ENCODE peak calls at places on chromosomes 1 and 21, in five cellular contexts. P, G, U, Z and R are unnamed samples.

GRCh38 chr1:247401310-247402098 is 14.5 kb upstream of the NLRP3 start:
- DNase-seq in P (no peak), G (no peak), U (no peak), Z (no peak), R (no peak)

GRCh38 chr1:50846224-50846839 is 113.7 kb downstream of the FAF1 start:
- DNase-seq in P (no peak), G (no peak), U (no peak), Z (no peak), R (no peak)

GRCh38 chr1:2350911-2351655 is 40.3 kb downstream of the MORN1 start:
- DNase-seq in P (no peak), G (no peak), U (no peak), Z (no peak), R (no peak)

GRCh38 chr1:79259390-79260336 is 253.1 kb upstream of the ADGRL4 start:
- DNase-seq in P (peak), G (no peak), U (no peak), Z (peak), R (peak)

GRCh38 chr1:176515310-176515709 is 52.3 kb downstream of the PAPPA2 start:
- DNase-seq in P (peak), G (no peak), U (no peak), Z (no peak), R (peak)

GRCh38 chr21:25080706-25081495 is 526.4 kb downstream of the MRPL39 start:
- DNase-seq in P (peak), G (no peak), U (no peak), Z (no peak), R (no peak)

GRCh38 chr1:227541796-227542152 is 21.6 kb upstream of the ZNF678 start:
- DNase-seq in P (no peak), G (no peak), U (no peak), Z (peak), R (no peak)

GRCh38 chr1:229101475-229101874 is 169.4 kb upstream of the RAB4A start:
- DNase-seq in P (no peak), G (no peak), U (no peak), Z (no peak), R (no peak)

GRCh38 chr1:147723691-147724323 is 36.6 kb downstream of the GJA5 start:
- DNase-seq in P (no peak), G (no peak), U (no peak), Z (peak), R (peak)

GRCh38 chr1:214337015-214337414 is 56.1 kb downstream of the SMYD2 start:
- DNase-seq in P (no peak), G (no peak), U (no peak), Z (no peak), R (no peak)

GRCh38 chr1:171254859-171255258 is 6.6 kb downstream of the FMO1 start:
- DNase-seq in P (peak), G (no peak), U (no peak), Z (no peak), R (no peak)

GRCh38 chr1:26855636-26856035 is 7.3 kb upstream of the SFN start:
- DNase-seq in P (no peak), G (no peak), U (no peak), Z (no peak), R (no peak)

GRCh38 chr21:32333953-32334673 is 35.5 kb downstream of the MRAP start:
- DNase-seq in P (no peak), G (no peak), U (no peak), Z (no peak), R (no peak)

GRCh38 chr1:150281221-150281757 is 1.1 kb upstream of the CIART start:
- DNase-seq in P (peak), G (peak), U (no peak), Z (peak), R (peak)

GRCh38 chr21:46045154-46045553 is 52.8 kb upstream of the COL6A2 start:
- DNase-seq in P (no peak), G (no peak), U (no peak), Z (no peak), R (no peak)

GRCh38 chr1:157325220-157325619 is 187.0 kb upstream of the ETV3 start:
- DNase-seq in P (no peak), G (peak), U (no peak), Z (no peak), R (no peak)

GRCh38 chr1:61711969-61712368 is 13.0 kb downstream of the TM2D1 start:
- DNase-seq in P (no peak), G (no peak), U (no peak), Z (no peak), R (no peak)

DNA sequence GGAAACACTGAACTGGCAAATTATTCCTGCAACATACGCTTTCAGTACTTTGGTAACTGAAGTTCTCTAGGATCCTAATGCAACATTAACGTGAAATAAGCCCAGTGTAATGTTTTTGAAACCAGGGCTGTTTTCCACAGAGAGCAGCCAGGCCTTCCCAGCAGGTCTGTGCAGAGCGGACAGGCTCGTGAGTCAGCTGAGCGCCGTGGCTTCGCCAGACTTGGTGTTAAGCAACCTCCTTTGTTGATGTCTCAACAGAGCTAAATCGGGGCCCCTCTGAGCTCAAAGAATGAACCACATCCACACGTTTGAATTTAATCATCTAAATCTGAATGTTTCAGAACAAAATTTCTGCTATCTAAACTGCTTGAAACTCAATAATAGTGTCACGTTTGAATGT is 181.8 kb upstream of the FMN2 start:
- DNase-seq in P (peak), G (no peak), U (no peak), Z (no peak), R (no peak)
- TF ChIP-seq RCOR1 in P (no peak), G (no peak), U (no peak), Z (no peak), R (no peak)

DNA sequence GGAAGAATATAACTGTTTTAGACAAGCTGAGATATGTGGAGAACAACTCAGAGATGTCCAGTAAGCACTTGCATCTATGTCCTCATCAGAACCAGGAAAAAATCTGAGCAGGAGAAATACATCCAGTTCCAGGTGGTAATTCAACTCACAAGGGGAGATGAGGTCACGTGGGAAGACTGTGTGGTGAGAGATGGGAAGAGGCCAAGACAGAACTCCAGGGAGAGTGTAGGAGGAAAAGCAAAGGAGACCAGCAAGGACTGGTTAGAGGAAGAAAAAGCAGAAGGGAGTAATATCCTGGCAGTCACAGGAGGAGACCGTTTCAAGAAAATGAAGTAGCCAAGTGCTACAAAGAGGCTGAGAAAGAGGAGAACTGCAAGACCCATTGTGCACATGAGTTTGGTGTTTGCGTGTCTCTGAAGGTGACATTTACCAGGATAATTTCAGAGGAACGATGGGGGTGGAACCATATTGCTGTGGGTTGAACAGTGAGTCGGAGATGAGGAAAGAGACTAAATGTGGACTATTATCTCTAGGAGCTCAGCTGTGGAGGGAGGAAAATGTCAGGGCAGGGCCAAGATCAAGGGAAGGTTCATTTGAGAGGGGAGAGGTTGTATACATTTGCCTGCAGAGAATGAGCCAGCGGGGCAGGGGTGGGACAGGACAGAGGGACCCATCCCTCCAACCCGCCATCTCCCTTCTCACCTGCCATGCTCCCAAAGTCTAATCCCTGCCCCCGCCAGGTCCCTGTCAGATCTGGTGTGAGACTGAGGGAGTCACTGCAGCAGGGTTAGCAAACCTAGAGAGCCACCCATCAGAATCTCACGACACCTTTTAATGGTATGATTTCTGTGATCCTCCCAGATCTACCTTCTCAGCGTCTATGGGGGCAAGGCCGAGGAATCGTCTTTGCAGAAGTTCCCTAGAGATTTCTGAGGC is 24.9 kb downstream of the SUSD4 start:
- DNase-seq in P (peak), G (no peak), U (no peak), Z (no peak), R (no peak)
- TF ChIP-seq RCOR1 in P (no peak), G (no peak), U (no peak), Z (no peak), R (no peak)

DNA sequence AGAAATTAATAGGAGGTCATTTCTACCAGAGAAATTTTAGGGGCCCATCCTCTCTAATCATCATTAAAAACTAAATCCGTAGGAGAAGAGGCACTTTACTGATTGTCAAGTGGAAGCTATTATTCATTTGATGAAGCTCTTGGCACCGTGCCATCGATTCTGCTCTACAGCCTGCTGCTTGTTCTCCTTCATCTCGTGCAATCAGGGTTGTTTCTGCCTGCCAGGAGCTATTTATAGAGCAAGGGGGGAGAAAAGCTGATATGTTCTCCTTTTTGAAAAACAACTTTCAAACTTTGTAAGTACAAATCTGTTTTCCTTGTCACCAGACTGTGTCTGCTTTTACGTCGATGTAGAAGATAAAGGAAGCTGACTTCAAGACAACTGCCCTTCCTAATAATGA is 169.7 kb upstream of the LHX8 start:
- DNase-seq in P (no peak), G (no peak), U (no peak), Z (peak), R (no peak)
- TF ChIP-seq RCOR1 in P (no peak), G (no peak), U (no peak), Z (no peak), R (no peak)

GRCh38 chr1:34610063-34610462 is 144.8 kb upstream of the GJB5 start:
- DNase-seq in P (no peak), G (no peak), U (no peak), Z (no peak), R (no peak)
- TF ChIP-seq RCOR1 in P (no peak), G (no peak), U (no peak), Z (no peak), R (no peak)

GRCh38 chr1:37032660-37033354 is 1.5 kb downstream of the GRIK3 start:
- DNase-seq in P (no peak), G (no peak), U (no peak), Z (peak), R (no peak)

GRCh38 chr1:37031871-37032270 is 2.4 kb downstream of the GRIK3 start:
- DNase-seq in P (no peak), G (no peak), U (no peak), Z (no peak), R (no peak)

GRCh38 chr1:37034301-37035013 is at the start of gene GRIK3:
- DNase-seq in P (no peak), G (no peak), U (no peak), Z (peak), R (no peak)

GRCh38 chr1:37035014-37035686 is 835 bp upstream of the GRIK3 start:
- DNase-seq in P (no peak), G (no peak), U (no peak), Z (no peak), R (no peak)

DNA sequence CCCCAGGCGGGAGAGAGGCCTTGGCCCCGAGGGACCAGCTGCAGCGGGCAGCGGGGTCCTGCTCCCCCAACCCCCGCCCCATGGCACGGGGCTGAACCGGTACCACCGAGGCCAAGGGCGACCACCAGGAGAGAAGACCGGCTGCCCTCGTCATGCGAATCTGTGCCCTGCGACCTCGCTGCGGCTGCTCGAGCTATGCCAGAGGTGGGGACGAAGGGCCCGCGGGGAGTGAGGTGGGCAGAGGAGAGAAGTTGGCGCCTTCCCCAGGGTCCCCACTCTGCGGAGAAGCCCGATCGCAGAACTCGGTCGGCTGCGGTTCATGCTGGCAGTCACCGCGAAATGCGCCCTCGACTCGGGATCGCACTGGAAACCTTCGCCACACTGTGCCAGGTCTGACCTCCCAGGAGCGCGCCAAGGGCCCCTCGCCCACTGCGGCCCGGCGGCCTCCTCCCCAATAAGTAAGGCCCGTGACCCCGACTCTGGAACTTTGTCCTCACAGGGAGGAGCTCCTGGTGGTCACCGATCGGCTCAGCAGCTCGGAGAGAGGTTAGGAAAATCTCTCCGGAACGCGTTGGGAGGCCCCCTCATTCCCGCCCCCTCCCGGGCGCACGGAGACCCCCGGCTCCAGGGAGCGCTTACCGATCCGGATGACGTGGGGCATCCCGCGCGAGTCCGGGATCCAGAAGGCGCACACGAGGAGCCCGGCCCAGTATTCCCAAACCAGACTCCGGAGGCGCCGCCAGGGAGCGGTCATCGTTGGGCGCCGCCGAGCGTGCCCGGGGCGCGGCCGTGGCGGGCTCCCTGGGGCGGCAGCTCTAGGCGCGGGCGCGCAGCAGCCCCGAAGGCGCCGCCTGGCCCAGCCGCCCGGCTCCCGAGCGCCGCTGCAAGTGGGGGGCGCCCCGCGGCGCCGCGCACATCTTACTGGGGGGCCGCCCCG is 692 bp downstream of the GRIK3 start:
- DNase-seq in P (no peak), G (no peak), U (no peak), Z (peak), R (no peak)
- TF ChIP-seq RCOR1 in P (no peak), G (no peak), U (no peak), Z (no peak), R (no peak)

DNA sequence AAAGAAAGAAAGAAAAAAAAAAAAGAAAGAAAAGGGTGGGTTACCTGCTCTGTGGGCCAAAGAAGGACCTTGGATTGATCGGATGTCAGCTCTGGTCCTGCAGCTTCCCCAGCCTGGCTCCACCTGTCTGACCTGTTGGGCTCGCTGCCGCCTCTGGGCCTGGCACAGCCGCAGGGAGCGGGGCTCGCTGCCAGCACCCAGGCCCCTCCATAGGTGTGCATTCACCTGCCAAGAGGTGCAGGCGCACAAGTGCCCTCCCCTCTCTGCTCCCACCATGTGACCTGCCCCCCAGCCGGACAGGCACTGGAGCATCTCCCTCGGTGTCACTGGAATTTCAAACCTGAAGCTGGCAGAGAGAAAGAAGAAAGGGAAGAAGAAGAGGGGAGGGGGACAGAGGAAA is 33.1 kb upstream of the GPR157 start:
- DNase-seq in P (no peak), G (no peak), U (no peak), Z (no peak), R (no peak)
- TF ChIP-seq RCOR1 in P (no peak), G (no peak), U (no peak), Z (no peak), R (no peak)

DNA sequence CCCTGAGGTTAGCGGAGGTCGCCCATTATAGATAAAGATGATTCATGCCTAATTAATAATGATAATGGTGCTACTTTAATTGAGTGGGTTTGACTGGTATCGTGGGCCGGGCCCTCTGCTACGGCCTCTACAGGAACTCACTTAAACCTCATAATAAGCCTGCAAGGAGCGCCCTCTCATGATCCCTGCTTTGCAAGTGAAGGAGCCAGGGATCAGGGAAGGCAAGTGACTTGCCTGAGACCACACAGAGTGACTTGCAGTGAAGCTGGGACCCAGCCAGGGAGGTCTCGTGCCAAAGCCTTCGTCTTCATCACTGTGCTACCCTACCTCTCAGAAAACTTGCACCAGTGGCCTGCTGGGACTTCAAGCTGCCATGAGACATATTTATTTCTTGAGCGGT is 166.3 kb upstream of the KLHDC7A start:
- DNase-seq in P (no peak), G (no peak), U (no peak), Z (no peak), R (no peak)
- TF ChIP-seq RCOR1 in P (no peak), G (no peak), U (no peak), Z (no peak), R (no peak)

GRCh38 chr1:89590341-89591080 is 42.4 kb upstream of the LRRC8C start:
- DNase-seq in P (no peak), G (no peak), U (no peak), Z (no peak), R (no peak)

GRCh38 chr1:89587728-89588127 is 45.2 kb upstream of the LRRC8C start:
- DNase-seq in P (no peak), G (no peak), U (no peak), Z (no peak), R (no peak)

GRCh38 chr1:89588480-89588879 is 44.4 kb upstream of the LRRC8C start:
- DNase-seq in P (no peak), G (no peak), U (no peak), Z (no peak), R (no peak)

GRCh38 chr1:89594096-89594740 is 38.7 kb upstream of the LRRC8C start:
- DNase-seq in P (peak), G (no peak), U (no peak), Z (no peak), R (no peak)

GRCh38 chr1:89589515-89589914 is 43.4 kb upstream of the LRRC8C start:
- DNase-seq in P (no peak), G (no peak), U (no peak), Z (no peak), R (no peak)
- TF ChIP-seq RCOR1 in P (no peak), G (no peak), U (no peak), Z (no peak), R (no peak)

GRCh38 chr1:115475252-115475651 is 137.2 kb upstream of the NGF start:
- DNase-seq in P (no peak), G (no peak), U (no peak), Z (no peak), R (no peak)

GRCh38 chr1:115478933-115479551 is 141.0 kb upstream of the NGF start:
- DNase-seq in P (no peak), G (no peak), U (no peak), Z (peak), R (no peak)

GRCh38 chr1:115475901-115476300 is 137.9 kb upstream of the NGF start:
- DNase-seq in P (no peak), G (no peak), U (no peak), Z (no peak), R (no peak)

GRCh38 chr1:115477071-115477470 is 139.0 kb upstream of the NGF start:
- DNase-seq in P (no peak), G (no peak), U (no peak), Z (no peak), R (no peak)

GRCh38 chr1:115476616-115477015 is 138.6 kb upstream of the NGF start:
- DNase-seq in P (no peak), G (no peak), U (no peak), Z (no peak), R (no peak)
- TF ChIP-seq RCOR1 in P (no peak), G (no peak), U (no peak), Z (no peak), R (no peak)